ENCODE peak calls at places on chromosomes 4 and X, in seven cellular contexts. One of them, this sample, is unnamed.

GRCh38 chr4:101114936-101115372 is 232.4 kb downstream of the PPP3CA start:
- DNase-seq in AG04450: no peak
- DNase-seq in astrocyte of the spinal cord: peak
- DNase-seq in central memory CD4-positive, alpha-beta T cell: no peak
- DNase-seq in stimulated activated CD4-positive, alpha-beta T cell treated with anti-CD3 and anti-CD28 coated beads, Interleukin-2, amount 100 ng/mL, for 24 hours: no peak
- DNase-seq in T-cell: no peak
- DNase-seq in mammary epithelial cell: peak
- DNase-seq in this sample: peak

GRCh38 chr4:124846306-124846705 is 133.8 kb upstream of the ANKRD50 start:
- DNase-seq in central memory CD4-positive, alpha-beta T cell: no peak
- DNase-seq in mammary epithelial cell: peak
- DNase-seq in AG04450: no peak
- DNase-seq in stimulated activated CD4-positive, alpha-beta T cell treated with anti-CD3 and anti-CD28 coated beads, Interleukin-2, amount 100 ng/mL, for 24 hours: no peak
- DNase-seq in T-cell: no peak
- DNase-seq in astrocyte of the spinal cord: no peak
- DNase-seq in this sample: peak

GRCh38 chr4:39497909-39498723 is 29.1 kb downstream of the UGDH start:
- DNase-seq in central memory CD4-positive, alpha-beta T cell: no peak
- DNase-seq in stimulated activated CD4-positive, alpha-beta T cell treated with anti-CD3 and anti-CD28 coated beads, Interleukin-2, amount 100 ng/mL, for 24 hours: no peak
- DNase-seq in T-cell: no peak
- DNase-seq in astrocyte of the spinal cord: no peak
- DNase-seq in AG04450: no peak
- DNase-seq in mammary epithelial cell: no peak
- DNase-seq in this sample: no peak

GRCh38 chr4:95045429-95045828 is 287.7 kb downstream of the BMPR1B start:
- DNase-seq in stimulated activated CD4-positive, alpha-beta T cell treated with anti-CD3 and anti-CD28 coated beads, Interleukin-2, amount 100 ng/mL, for 24 hours: no peak
- DNase-seq in astrocyte of the spinal cord: no peak
- DNase-seq in T-cell: no peak
- DNase-seq in mammary epithelial cell: peak
- DNase-seq in AG04450: no peak
- DNase-seq in central memory CD4-positive, alpha-beta T cell: no peak
- DNase-seq in this sample: peak

GRCh38 chr4:5544762-5545161 is 163.6 kb downstream of the EVC2 start:
- DNase-seq in stimulated activated CD4-positive, alpha-beta T cell treated with anti-CD3 and anti-CD28 coated beads, Interleukin-2, amount 100 ng/mL, for 24 hours: no peak
- DNase-seq in central memory CD4-positive, alpha-beta T cell: no peak
- DNase-seq in astrocyte of the spinal cord: no peak
- DNase-seq in AG04450: no peak
- DNase-seq in T-cell: no peak
- DNase-seq in mammary epithelial cell: no peak
- DNase-seq in this sample: no peak

GRCh38 chr4:1327526-1328266 is 19.3 kb upstream of the UVSSA start:
- DNase-seq in stimulated activated CD4-positive, alpha-beta T cell treated with anti-CD3 and anti-CD28 coated beads, Interleukin-2, amount 100 ng/mL, for 24 hours: no peak
- DNase-seq in mammary epithelial cell: no peak
- DNase-seq in AG04450: no peak
- DNase-seq in central memory CD4-positive, alpha-beta T cell: no peak
- DNase-seq in T-cell: no peak
- DNase-seq in astrocyte of the spinal cord: no peak
- DNase-seq in this sample: no peak

GRCh38 chr4:42654606-42655005 is 2.3 kb downstream of the ATP8A1 start:
- DNase-seq in mammary epithelial cell: peak
- DNase-seq in astrocyte of the spinal cord: peak
- DNase-seq in T-cell: no peak
- DNase-seq in central memory CD4-positive, alpha-beta T cell: no peak
- DNase-seq in AG04450: peak
- DNase-seq in stimulated activated CD4-positive, alpha-beta T cell treated with anti-CD3 and anti-CD28 coated beads, Interleukin-2, amount 100 ng/mL, for 24 hours: peak
- DNase-seq in this sample: peak

GRCh38 chr4:185716008-185716976 is 95.7 kb downstream of the SORBS2 start:
- DNase-seq in central memory CD4-positive, alpha-beta T cell: no peak
- DNase-seq in astrocyte of the spinal cord: no peak
- DNase-seq in AG04450: no peak
- DNase-seq in stimulated activated CD4-positive, alpha-beta T cell treated with anti-CD3 and anti-CD28 coated beads, Interleukin-2, amount 100 ng/mL, for 24 hours: no peak
- DNase-seq in mammary epithelial cell: no peak
- DNase-seq in T-cell: no peak
- DNase-seq in this sample: no peak

GRCh38 chr4:129231907-129232626 is 136.1 kb downstream of the C4orf33 start:
- DNase-seq in mammary epithelial cell: no peak
- DNase-seq in central memory CD4-positive, alpha-beta T cell: no peak
- DNase-seq in T-cell: no peak
- DNase-seq in astrocyte of the spinal cord: no peak
- DNase-seq in AG04450: no peak
- DNase-seq in stimulated activated CD4-positive, alpha-beta T cell treated with anti-CD3 and anti-CD28 coated beads, Interleukin-2, amount 100 ng/mL, for 24 hours: no peak
- DNase-seq in this sample: peak

GRCh38 chr4:189787216-189788031 is 153.2 kb upstream of the FRG1 start:
- DNase-seq in T-cell: no peak
- DNase-seq in central memory CD4-positive, alpha-beta T cell: no peak
- DNase-seq in stimulated activated CD4-positive, alpha-beta T cell treated with anti-CD3 and anti-CD28 coated beads, Interleukin-2, amount 100 ng/mL, for 24 hours: no peak
- DNase-seq in astrocyte of the spinal cord: no peak
- DNase-seq in AG04450: no peak
- DNase-seq in mammary epithelial cell: no peak
- DNase-seq in this sample: no peak

GRCh38 chr4:158578476-158578875 is 56.8 kb downstream of the RXFP1 start:
- DNase-seq in stimulated activated CD4-positive, alpha-beta T cell treated with anti-CD3 and anti-CD28 coated beads, Interleukin-2, amount 100 ng/mL, for 24 hours: no peak
- DNase-seq in AG04450: no peak
- DNase-seq in mammary epithelial cell: peak
- DNase-seq in central memory CD4-positive, alpha-beta T cell: no peak
- DNase-seq in T-cell: no peak
- DNase-seq in astrocyte of the spinal cord: peak
- DNase-seq in this sample: peak

GRCh38 chr4:177554966-177555574 is 112.8 kb upstream of the AGA start:
- DNase-seq in stimulated activated CD4-positive, alpha-beta T cell treated with anti-CD3 and anti-CD28 coated beads, Interleukin-2, amount 100 ng/mL, for 24 hours: no peak
- DNase-seq in astrocyte of the spinal cord: peak
- DNase-seq in AG04450: no peak
- DNase-seq in T-cell: no peak
- DNase-seq in mammary epithelial cell: peak
- DNase-seq in central memory CD4-positive, alpha-beta T cell: no peak
- DNase-seq in this sample: peak

GRCh38 chr4:174420317-174420716 is 102.0 kb downstream of the HPGD start:
- DNase-seq in central memory CD4-positive, alpha-beta T cell: no peak
- DNase-seq in mammary epithelial cell: no peak
- DNase-seq in T-cell: no peak
- DNase-seq in stimulated activated CD4-positive, alpha-beta T cell treated with anti-CD3 and anti-CD28 coated beads, Interleukin-2, amount 100 ng/mL, for 24 hours: no peak
- DNase-seq in AG04450: no peak
- DNase-seq in astrocyte of the spinal cord: no peak
- DNase-seq in this sample: no peak

GRCh38 chrX:39814391-39814790 is 283.4 kb downstream of the BCOR start:
- DNase-seq in stimulated activated CD4-positive, alpha-beta T cell treated with anti-CD3 and anti-CD28 coated beads, Interleukin-2, amount 100 ng/mL, for 24 hours: no peak
- DNase-seq in T-cell: peak
- DNase-seq in central memory CD4-positive, alpha-beta T cell: peak
- DNase-seq in AG04450: no peak
- DNase-seq in mammary epithelial cell: no peak
- DNase-seq in astrocyte of the spinal cord: no peak
- DNase-seq in this sample: peak

GRCh38 chr4:38859501-38859900 is 2.9 kb upstream of the TLR6 start:
- DNase-seq in mammary epithelial cell: no peak
- DNase-seq in AG04450: no peak
- DNase-seq in stimulated activated CD4-positive, alpha-beta T cell treated with anti-CD3 and anti-CD28 coated beads, Interleukin-2, amount 100 ng/mL, for 24 hours: no peak
- DNase-seq in astrocyte of the spinal cord: no peak
- DNase-seq in central memory CD4-positive, alpha-beta T cell: no peak
- DNase-seq in T-cell: no peak
- DNase-seq in this sample: no peak

GRCh38 chr4:184310171-184310567 is 92.5 kb upstream of the ENPP6 start:
- DNase-seq in astrocyte of the spinal cord: no peak
- DNase-seq in central memory CD4-positive, alpha-beta T cell: peak
- DNase-seq in AG04450: no peak
- DNase-seq in T-cell: peak
- DNase-seq in stimulated activated CD4-positive, alpha-beta T cell treated with anti-CD3 and anti-CD28 coated beads, Interleukin-2, amount 100 ng/mL, for 24 hours: peak
- DNase-seq in mammary epithelial cell: no peak
- DNase-seq in this sample: peak

GRCh38 chrX:72079607-72080006 is 52.1 kb downstream of the RTL5 start:
- DNase-seq in astrocyte of the spinal cord: peak
- DNase-seq in T-cell: no peak
- DNase-seq in stimulated activated CD4-positive, alpha-beta T cell treated with anti-CD3 and anti-CD28 coated beads, Interleukin-2, amount 100 ng/mL, for 24 hours: no peak
- DNase-seq in mammary epithelial cell: no peak
- DNase-seq in AG04450: no peak
- DNase-seq in central memory CD4-positive, alpha-beta T cell: no peak
- DNase-seq in this sample: no peak

GRCh38 chr4:187172340-187172761 is 448.7 kb upstream of the FAT1 start:
- DNase-seq in AG04450: no peak
- DNase-seq in central memory CD4-positive, alpha-beta T cell: no peak
- DNase-seq in stimulated activated CD4-positive, alpha-beta T cell treated with anti-CD3 and anti-CD28 coated beads, Interleukin-2, amount 100 ng/mL, for 24 hours: no peak
- DNase-seq in T-cell: no peak
- DNase-seq in mammary epithelial cell: no peak
- DNase-seq in astrocyte of the spinal cord: peak
- DNase-seq in this sample: peak

GRCh38 chr4:3290476-3290875 is 2.3 kb upstream of the RGS12 start:
- DNase-seq in stimulated activated CD4-positive, alpha-beta T cell treated with anti-CD3 and anti-CD28 coated beads, Interleukin-2, amount 100 ng/mL, for 24 hours: no peak
- DNase-seq in mammary epithelial cell: no peak
- DNase-seq in T-cell: no peak
- DNase-seq in astrocyte of the spinal cord: no peak
- DNase-seq in central memory CD4-positive, alpha-beta T cell: no peak
- DNase-seq in AG04450: no peak
- DNase-seq in this sample: no peak

GRCh38 chrX:106905064-106905708 is 2.0 kb upstream of the RIPPLY1 start:
- DNase-seq in central memory CD4-positive, alpha-beta T cell: no peak
- DNase-seq in mammary epithelial cell: no peak
- DNase-seq in T-cell: no peak
- DNase-seq in astrocyte of the spinal cord: no peak
- DNase-seq in stimulated activated CD4-positive, alpha-beta T cell treated with anti-CD3 and anti-CD28 coated beads, Interleukin-2, amount 100 ng/mL, for 24 hours: no peak
- DNase-seq in AG04450: no peak
- DNase-seq in this sample: no peak

GRCh38 chr4:96025031-96025430 is 185.1 kb downstream of the PDHA2 start:
- DNase-seq in mammary epithelial cell: no peak
- DNase-seq in AG04450: no peak
- DNase-seq in astrocyte of the spinal cord: no peak
- DNase-seq in T-cell: no peak
- DNase-seq in central memory CD4-positive, alpha-beta T cell: no peak
- DNase-seq in stimulated activated CD4-positive, alpha-beta T cell treated with anti-CD3 and anti-CD28 coated beads, Interleukin-2, amount 100 ng/mL, for 24 hours: no peak
- DNase-seq in this sample: no peak

GRCh38 chr4:3219761-3220481 is 29.0 kb upstream of the MSANTD1 start:
- DNase-seq in T-cell: no peak
- DNase-seq in mammary epithelial cell: no peak
- DNase-seq in astrocyte of the spinal cord: no peak
- DNase-seq in central memory CD4-positive, alpha-beta T cell: no peak
- DNase-seq in stimulated activated CD4-positive, alpha-beta T cell treated with anti-CD3 and anti-CD28 coated beads, Interleukin-2, amount 100 ng/mL, for 24 hours: no peak
- DNase-seq in AG04450: no peak
- DNase-seq in this sample: no peak

GRCh38 chr4:38140643-38141203 is 180.5 kb downstream of the PTTG2 start:
- DNase-seq in T-cell: no peak
- DNase-seq in mammary epithelial cell: no peak
- DNase-seq in AG04450: no peak
- DNase-seq in central memory CD4-positive, alpha-beta T cell: no peak
- DNase-seq in astrocyte of the spinal cord: no peak
- DNase-seq in stimulated activated CD4-positive, alpha-beta T cell treated with anti-CD3 and anti-CD28 coated beads, Interleukin-2, amount 100 ng/mL, for 24 hours: no peak
- DNase-seq in this sample: no peak

GRCh38 chrX:133171962-133172708 is 46.0 kb downstream of the TFDP3 start:
- DNase-seq in mammary epithelial cell: peak
- DNase-seq in AG04450: no peak
- DNase-seq in stimulated activated CD4-positive, alpha-beta T cell treated with anti-CD3 and anti-CD28 coated beads, Interleukin-2, amount 100 ng/mL, for 24 hours: no peak
- DNase-seq in T-cell: no peak
- DNase-seq in central memory CD4-positive, alpha-beta T cell: no peak
- DNase-seq in astrocyte of the spinal cord: peak
- DNase-seq in this sample: peak

GRCh38 chr4:10344824-10345223 is 112.4 kb downstream of the ZNF518B start:
- DNase-seq in AG04450: no peak
- DNase-seq in central memory CD4-positive, alpha-beta T cell: no peak
- DNase-seq in T-cell: no peak
- DNase-seq in stimulated activated CD4-positive, alpha-beta T cell treated with anti-CD3 and anti-CD28 coated beads, Interleukin-2, amount 100 ng/mL, for 24 hours: no peak
- DNase-seq in mammary epithelial cell: no peak
- DNase-seq in astrocyte of the spinal cord: no peak
- DNase-seq in this sample: no peak

GRCh38 chr4:33071552-33071951 is 2351.4 kb downstream of the PCDH7 start:
- DNase-seq in AG04450: no peak
- DNase-seq in mammary epithelial cell: no peak
- DNase-seq in stimulated activated CD4-positive, alpha-beta T cell treated with anti-CD3 and anti-CD28 coated beads, Interleukin-2, amount 100 ng/mL, for 24 hours: no peak
- DNase-seq in T-cell: no peak
- DNase-seq in central memory CD4-positive, alpha-beta T cell: no peak
- DNase-seq in astrocyte of the spinal cord: peak
- DNase-seq in this sample: no peak

GRCh38 chr4:184430163-184430562 is 44.2 kb downstream of the IRF2 start:
- DNase-seq in AG04450: no peak
- DNase-seq in astrocyte of the spinal cord: no peak
- DNase-seq in central memory CD4-positive, alpha-beta T cell: no peak
- DNase-seq in stimulated activated CD4-positive, alpha-beta T cell treated with anti-CD3 and anti-CD28 coated beads, Interleukin-2, amount 100 ng/mL, for 24 hours: no peak
- DNase-seq in T-cell: no peak
- DNase-seq in mammary epithelial cell: no peak
- DNase-seq in this sample: no peak

This sample was measured in PC-3.